ENCODE peak calls at places on chromosomes 4 and X, in four cellular contexts. S, V, Q and W are unnamed samples. For H3K9me3, the result is how much of the 10 kb centered on the place peaks cover.

GRCh38 chrX:111634823-111635410 is 46.1 kb upstream of the ALG13 start:
- DNase-seq in S (no peak), V (no peak), Q (no peak), W (no peak)

GRCh38 chrX:40130207-40130606 is 32.4 kb upstream of the BCOR start:
- DNase-seq in S (no peak), V (no peak), Q (no peak), W (no peak)

GRCh38 chrX:108177321-108177990 is 85.9 kb downstream of the ATG4A start:
- DNase-seq in S (no peak), V (no peak), Q (no peak), W (no peak)

GRCh38 chrX:11499076-11500044 is 166.4 kb downstream of the ARHGAP6 start:
- DNase-seq in S (no peak), V (no peak), Q (no peak), W (no peak)

GRCh38 chr4:2259036-2259540 is 2.8 kb downstream of the MXD4 start:
- DNase-seq in S (no peak), V (no peak), Q (no peak), W (no peak)

GRCh38 chr4:6471303-6472007 is 959 bp downstream of the PPP2R2C start:
- DNase-seq in S (no peak), V (no peak), Q (no peak), W (no peak)

GRCh38 chr4:41693629-41694028 is 54.9 kb downstream of the PHOX2B start:
- DNase-seq in S (no peak), V (no peak), Q (peak), W (peak)

GRCh38 chr4:88985088-88985779 is 71.8 kb downstream of the FAM13A start:
- DNase-seq in S (no peak), V (no peak), Q (no peak), W (no peak)

GRCh38 chr4:3369781-3370660 is 71.7 kb upstream of the HGFAC start:
- DNase-seq in S (peak), V (no peak), Q (peak), W (peak)

GRCh38 chr4:184815046-184815877 is 10.5 kb downstream of the ACSL1 start:
- DNase-seq in S (no peak), V (peak), Q (no peak), W (peak)

GRCh38 chr4:58247792-58248191 is 1137.6 kb upstream of the IGFBP7 start:
- DNase-seq in S (no peak), V (no peak), Q (no peak), W (peak)

GRCh38 chrX:13927175-13927574 is 102.5 kb downstream of the GEMIN8 start:
- DNase-seq in S (no peak), V (no peak), Q (no peak), W (no peak)

GRCh38 chr4:2868840-2869487 is 25.3 kb downstream of the ADD1 start:
- DNase-seq in S (no peak), V (no peak), Q (no peak), W (no peak)

GRCh38 chr4:15250021-15250441 is 177.8 kb upstream of the C1QTNF7 start:
- DNase-seq in S (no peak), V (no peak), Q (no peak), W (no peak)

GRCh38 chrX:44462851-44463250 is 79.8 kb downstream of the FUNDC1 start:
- DNase-seq in S (no peak), V (no peak), Q (no peak), W (no peak)

DNA sequence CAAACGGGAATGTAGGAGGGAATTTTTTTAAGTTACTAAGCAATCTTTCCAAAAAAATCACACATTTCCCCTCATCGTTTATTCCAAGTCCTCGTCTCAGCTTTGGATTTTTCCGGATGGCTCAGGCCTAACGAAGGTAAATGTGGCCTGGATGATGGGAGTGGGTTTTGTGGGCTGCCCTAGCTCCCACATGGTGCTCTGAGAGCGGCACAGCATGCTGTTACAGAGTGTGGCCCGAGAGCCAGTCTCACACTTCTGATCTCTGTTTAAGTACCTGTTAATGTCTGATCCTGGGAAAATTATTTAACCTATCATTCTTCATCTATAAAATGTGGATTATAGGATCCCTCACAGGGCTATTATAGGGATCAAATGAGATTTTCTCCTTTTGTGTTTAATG is 38.2 kb upstream of the ADAM29 start:
- DNase-seq in S (no peak), V (no peak), Q (no peak), W (no peak)
- H3K9me3 ChIP-seq in S (under half), V (under half), Q (under half), W (under half)

GRCh38 chr4:73936969-73937368 is 44.9 kb downstream of the PF4 start:
- DNase-seq in S (no peak), V (no peak), Q (no peak), W (no peak)
- H3K27ac ChIP-seq in S (no peak), V (no peak), Q (no peak), W (no peak)

DNA sequence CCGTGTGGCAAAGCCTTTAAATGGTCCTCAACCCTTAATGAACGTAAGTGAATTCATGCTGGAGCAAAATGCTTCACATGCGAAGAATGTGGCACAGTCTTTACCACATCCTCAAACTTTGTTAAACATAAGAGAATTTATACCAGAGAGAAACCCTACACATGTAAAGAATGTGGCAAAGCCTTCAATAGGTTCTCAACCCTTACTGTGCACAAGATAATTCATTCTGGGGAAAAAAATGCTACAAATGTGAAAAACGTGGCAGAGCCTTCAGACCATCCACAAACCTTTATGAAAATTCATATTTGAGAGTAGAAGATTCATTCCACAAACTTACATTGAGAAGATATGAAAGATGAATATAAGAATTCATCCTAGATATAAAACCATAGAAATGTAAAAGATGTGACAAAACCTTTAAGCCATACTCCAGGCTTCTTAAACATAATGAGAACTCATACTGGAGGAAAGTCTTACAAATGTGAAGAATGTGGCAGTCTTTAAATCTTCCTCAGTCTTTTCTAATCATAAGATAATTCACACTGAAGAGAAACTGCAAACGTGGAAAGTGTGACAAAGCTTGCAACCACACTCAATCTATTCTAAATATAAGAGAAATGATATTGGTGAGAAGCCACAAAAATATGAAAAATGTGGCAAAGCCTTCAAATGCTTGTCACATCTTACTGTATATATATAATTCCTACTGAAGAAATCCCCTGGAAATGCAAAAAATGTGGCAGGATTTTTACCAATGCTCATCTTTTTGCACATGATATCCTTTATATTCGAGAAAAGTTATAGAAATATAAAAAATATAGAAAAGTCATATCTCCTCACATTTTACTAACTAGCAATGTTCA is 36.9 kb downstream of the ZNF141 start:
- DNase-seq in S (no peak), V (no peak), Q (no peak), W (no peak)
- H3K9me3 ChIP-seq in S (half or more), V (under half), Q (half or more), W (under half)

GRCh38 chr4:121950680-121951569 is 935 bp downstream of the TRPC3 start:
- DNase-seq in S (peak), V (peak), Q (peak), W (peak)
- H3K27ac ChIP-seq in S (no peak), V (no peak), Q (no peak), W (no peak)

GRCh38 chr4:1252928-1253492 is 4.1 kb upstream of the CTBP1 start:
- DNase-seq in S (no peak), V (no peak), Q (no peak), W (no peak)

GRCh38 chr4:1258457-1258856 is 9.5 kb upstream of the CTBP1 start:
- DNase-seq in S (no peak), V (no peak), Q (no peak), W (no peak)

GRCh38 chr4:1253831-1254230 is 4.9 kb upstream of the CTBP1 start:
- DNase-seq in S (no peak), V (no peak), Q (peak), W (no peak)

GRCh38 chr4:1255151-1255550 is 6.2 kb upstream of the CTBP1 start:
- DNase-seq in S (no peak), V (no peak), Q (no peak), W (no peak)

DNA sequence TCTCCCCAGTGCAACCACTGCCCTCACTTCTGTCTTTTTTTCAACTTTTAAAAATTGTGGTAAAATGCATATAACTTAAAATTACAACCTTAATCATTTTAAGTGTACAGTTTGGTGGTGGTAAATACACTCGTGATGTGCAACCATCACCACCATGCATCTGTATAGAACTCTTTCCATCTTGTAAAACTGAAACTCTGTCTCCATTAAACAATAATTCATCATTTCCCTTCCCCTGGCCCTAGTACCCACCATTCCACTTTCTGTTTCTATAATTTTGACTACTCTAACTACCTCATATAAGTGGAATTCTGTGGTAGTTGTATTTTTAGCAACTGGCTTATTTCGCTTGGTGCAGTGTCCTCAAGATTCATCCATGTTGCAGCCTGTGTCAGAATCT is 6.8 kb upstream of the CTBP1 start:
- DNase-seq in S (no peak), V (no peak), Q (no peak), W (no peak)
- H3K9me3 ChIP-seq in S (under half), V (under half), Q (under half), W (under half)

GRCh38 chr4:889516-889915 is 42.6 kb downstream of the GAK start:
- DNase-seq in S (no peak), V (no peak), Q (no peak), W (no peak)

GRCh38 chr4:891747-892146 is 40.4 kb downstream of the GAK start:
- DNase-seq in S (no peak), V (peak), Q (peak), W (no peak)

GRCh38 chr4:888029-888428 is 44.1 kb downstream of the GAK start:
- DNase-seq in S (no peak), V (no peak), Q (no peak), W (no peak)

GRCh38 chr4:892780-893179 is 39.3 kb downstream of the GAK start:
- DNase-seq in S (no peak), V (no peak), Q (no peak), W (no peak)

DNA sequence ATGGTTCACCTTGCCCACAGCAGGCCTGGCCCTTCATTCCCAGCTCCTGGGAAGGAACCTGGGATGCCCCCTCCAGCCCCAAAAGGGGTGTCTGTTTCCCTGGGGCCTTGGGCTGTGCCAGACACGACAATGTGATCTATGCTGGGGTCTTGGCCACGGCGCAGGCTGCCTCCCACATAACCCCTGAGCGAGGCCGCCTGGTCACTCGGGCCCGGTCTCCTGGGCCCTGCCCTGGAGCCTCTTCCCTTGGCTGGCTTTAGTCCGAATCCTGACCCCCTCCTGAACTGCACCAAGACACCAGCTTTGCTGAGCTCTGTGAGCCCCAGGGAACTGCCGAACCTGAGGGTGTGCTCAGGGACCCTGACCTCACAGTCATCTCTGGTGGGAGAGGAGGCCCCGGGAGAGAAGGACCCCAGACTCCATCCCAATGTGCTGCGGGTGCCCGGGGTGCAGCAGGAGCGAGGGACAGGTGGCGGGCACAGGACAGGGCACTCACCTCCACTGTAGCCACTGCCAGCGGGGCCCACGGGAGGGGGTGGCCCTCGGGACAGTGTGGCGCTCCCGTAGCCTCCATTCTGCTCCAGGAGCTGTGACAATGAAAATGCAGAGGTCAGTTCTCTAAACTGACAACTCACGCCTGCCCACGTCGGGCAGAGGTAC is 42.0 kb downstream of the GAK start:
- DNase-seq in S (no peak), V (no peak), Q (no peak), W (no peak)
- H3K27ac ChIP-seq in S (no peak), V (no peak), Q (no peak), W (no peak)

DNA sequence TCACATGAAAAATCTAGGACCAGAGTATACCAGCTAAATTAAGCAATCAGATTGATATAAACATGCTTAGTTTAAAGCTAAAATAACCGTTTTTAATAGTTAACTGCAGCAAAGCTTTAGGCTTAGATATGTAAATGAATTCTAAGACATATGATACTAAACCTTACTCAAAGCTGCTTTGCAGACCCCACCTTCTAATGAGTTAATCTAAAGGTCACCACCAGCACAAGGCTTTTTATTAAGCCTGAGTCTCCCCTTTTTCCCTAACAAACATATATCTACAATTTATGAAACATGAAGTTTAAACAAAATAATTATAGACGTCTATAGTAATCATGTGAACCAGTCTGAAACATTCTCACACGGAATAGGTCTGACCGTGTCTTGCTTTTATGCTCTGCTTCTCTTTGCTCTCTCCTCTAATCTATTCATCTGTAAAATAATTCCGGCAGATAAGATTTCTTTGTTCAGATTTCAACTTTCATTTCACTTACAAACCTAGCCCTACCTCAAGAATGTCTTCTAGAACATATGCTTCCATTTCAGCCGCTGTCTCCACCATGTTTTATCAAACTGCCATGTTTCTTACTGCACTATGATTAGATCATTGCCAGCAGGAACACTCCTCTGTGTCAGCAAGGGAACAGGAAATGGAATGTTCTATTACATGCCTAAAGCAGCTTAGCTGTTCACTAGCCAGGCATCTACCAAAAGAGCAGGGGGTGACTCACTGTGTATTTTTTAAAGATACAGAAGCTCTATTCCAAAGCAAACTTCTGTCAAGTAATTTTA is 35.9 kb downstream of the ANKRD17 start:
- DNase-seq in S (peak), V (peak), Q (peak), W (peak)
- H3K9me3 ChIP-seq in S (under half), V (under half), Q (under half), W (under half)

DNA sequence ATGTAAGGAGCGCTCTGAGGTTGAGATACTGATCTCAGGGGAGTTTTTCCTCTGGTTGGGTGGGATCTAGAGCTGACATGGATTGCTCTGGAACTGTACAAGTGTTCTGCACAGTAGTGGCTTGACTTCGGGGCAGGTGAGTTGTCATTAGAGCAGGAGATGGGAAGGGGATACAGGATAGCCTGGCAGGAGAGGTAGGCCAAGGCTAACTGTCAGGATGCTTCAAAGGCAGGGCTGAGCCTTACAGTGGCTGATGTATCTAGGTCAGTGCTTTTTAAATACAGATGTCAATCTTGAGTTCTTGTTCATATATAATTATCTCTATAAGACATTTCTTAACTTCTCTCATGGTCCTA is 43.5 kb upstream of the RELL1 start:
- DNase-seq in S (no peak), V (no peak), Q (no peak), W (no peak)
- H3K27ac ChIP-seq in S (no peak), V (no peak), Q (no peak), W (no peak)